ENCODE peak calls at places on chromosomes 2 and 18, in nine cellular contexts. One of them, this sample, is unnamed.

GRCh38 chr18:58005036-58005435 is 39.0 kb upstream of the NEDD4L start:
- DNase-seq in right lobe of liver: no peak
- DNase-seq in A549: no peak
- DNase-seq in heart left ventricle: no peak
- DNase-seq in PC-3: peak
- DNase-seq in brain microvascular endothelial cell: peak
- DNase-seq in upper lobe of right lung: no peak
- DNase-seq in GM23338: no peak
- DNase-seq in prostate gland: no peak
- DNase-seq in this sample: no peak

GRCh38 chr2:174062934-174063333 is 97.8 kb upstream of the SP3 start:
- DNase-seq in right lobe of liver: no peak
- DNase-seq in A549: no peak
- DNase-seq in heart left ventricle: no peak
- DNase-seq in PC-3: no peak
- DNase-seq in brain microvascular endothelial cell: no peak
- DNase-seq in upper lobe of right lung: no peak
- DNase-seq in GM23338: no peak
- DNase-seq in prostate gland: no peak
- DNase-seq in this sample: no peak

GRCh38 chr2:72293620-72294019 is 146.0 kb upstream of the CYP26B1 start:
- DNase-seq in right lobe of liver: no peak
- DNase-seq in A549: no peak
- DNase-seq in heart left ventricle: no peak
- DNase-seq in PC-3: peak
- DNase-seq in brain microvascular endothelial cell: no peak
- DNase-seq in upper lobe of right lung: no peak
- DNase-seq in GM23338: no peak
- DNase-seq in prostate gland: no peak
- DNase-seq in this sample: no peak

GRCh38 chr18:76805221-76805620 is 17.1 kb upstream of the ZNF236 start:
- DNase-seq in right lobe of liver: no peak
- DNase-seq in A549: no peak
- DNase-seq in heart left ventricle: no peak
- DNase-seq in PC-3: peak
- DNase-seq in brain microvascular endothelial cell: peak
- DNase-seq in upper lobe of right lung: no peak
- DNase-seq in GM23338: no peak
- DNase-seq in prostate gland: no peak
- DNase-seq in this sample: no peak

GRCh38 chr18:55351980-55352714 is 235.8 kb downstream of the TCF4 start:
- DNase-seq in right lobe of liver: no peak
- DNase-seq in A549: no peak
- DNase-seq in heart left ventricle: no peak
- DNase-seq in PC-3: no peak
- DNase-seq in brain microvascular endothelial cell: no peak
- DNase-seq in upper lobe of right lung: no peak
- DNase-seq in GM23338: peak
- DNase-seq in prostate gland: no peak
- DNase-seq in this sample: peak

GRCh38 chr2:101197814-101198213 is 46.6 kb upstream of the TBC1D8 start:
- DNase-seq in right lobe of liver: no peak
- DNase-seq in A549: no peak
- DNase-seq in heart left ventricle: no peak
- DNase-seq in PC-3: no peak
- DNase-seq in brain microvascular endothelial cell: no peak
- DNase-seq in upper lobe of right lung: no peak
- DNase-seq in GM23338: no peak
- DNase-seq in prostate gland: no peak
- DNase-seq in this sample: no peak

GRCh38 chr18:56458770-56459450 is 179.5 kb downstream of the TXNL1 start:
- DNase-seq in right lobe of liver: no peak
- DNase-seq in A549: no peak
- DNase-seq in heart left ventricle: no peak
- DNase-seq in PC-3: no peak
- DNase-seq in brain microvascular endothelial cell: no peak
- DNase-seq in upper lobe of right lung: no peak
- DNase-seq in GM23338: no peak
- DNase-seq in prostate gland: no peak
- DNase-seq in this sample: no peak

GRCh38 chr2:157236404-157236803 is 21.1 kb upstream of the GALNT5 start:
- DNase-seq in right lobe of liver: no peak
- DNase-seq in A549: no peak
- DNase-seq in heart left ventricle: no peak
- DNase-seq in PC-3: no peak
- DNase-seq in brain microvascular endothelial cell: no peak
- DNase-seq in upper lobe of right lung: no peak
- DNase-seq in GM23338: no peak
- DNase-seq in prostate gland: peak
- DNase-seq in this sample: no peak

GRCh38 chr18:44857744-44858143 is 177.1 kb downstream of the SETBP1 start:
- DNase-seq in right lobe of liver: no peak
- DNase-seq in A549: no peak
- DNase-seq in heart left ventricle: no peak
- DNase-seq in PC-3: no peak
- DNase-seq in brain microvascular endothelial cell: no peak
- DNase-seq in upper lobe of right lung: no peak
- DNase-seq in GM23338: no peak
- DNase-seq in prostate gland: no peak
- DNase-seq in this sample: no peak

GRCh38 chr2:86622409-86622877 is 1.2 kb downstream of the RNF103 start:
- DNase-seq in right lobe of liver: peak
- DNase-seq in A549: no peak
- DNase-seq in heart left ventricle: no peak
- DNase-seq in PC-3: peak
- DNase-seq in brain microvascular endothelial cell: no peak
- DNase-seq in upper lobe of right lung: peak
- DNase-seq in GM23338: peak
- DNase-seq in prostate gland: peak
- DNase-seq in this sample: peak

GRCh38 chr2:20247084-20247483 is 22.2 kb upstream of the SDC1 start:
- DNase-seq in right lobe of liver: no peak
- DNase-seq in A549: no peak
- DNase-seq in heart left ventricle: no peak
- DNase-seq in PC-3: no peak
- DNase-seq in brain microvascular endothelial cell: no peak
- DNase-seq in upper lobe of right lung: no peak
- DNase-seq in GM23338: no peak
- DNase-seq in prostate gland: no peak
- DNase-seq in this sample: no peak

DNA sequence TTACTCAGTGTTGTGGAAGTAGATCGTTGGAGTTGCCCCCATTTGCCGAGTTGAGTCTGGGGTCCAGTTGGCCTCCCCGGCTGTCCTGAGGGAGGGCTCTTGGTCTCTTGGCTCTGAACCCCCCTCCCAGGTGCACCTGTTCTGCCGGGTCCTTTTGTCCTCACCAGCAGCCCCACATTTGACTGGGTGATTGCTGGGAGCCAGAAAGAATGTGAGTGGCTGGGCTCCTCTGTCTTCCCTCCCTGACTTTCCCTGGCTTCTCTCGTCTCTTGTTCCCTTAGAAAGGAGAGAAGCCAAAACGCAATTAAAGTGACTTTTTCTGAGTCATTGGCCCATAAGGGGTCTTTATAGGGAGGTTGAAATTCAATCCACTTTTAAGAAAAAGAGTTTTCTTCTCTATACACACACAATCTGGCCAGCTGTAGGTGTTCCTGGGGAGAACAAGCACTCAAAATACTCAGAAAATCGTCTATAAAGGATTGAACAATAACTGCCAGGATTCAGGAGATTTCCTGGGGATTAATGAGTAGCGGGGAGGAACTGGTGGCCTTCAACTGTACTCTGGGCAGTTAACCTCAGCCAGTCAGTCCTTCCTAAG is 131.0 kb downstream of the TMEM182 start:
- DNase-seq in right lobe of liver: no peak
- DNase-seq in A549: no peak
- DNase-seq in heart left ventricle: no peak
- DNase-seq in PC-3: no peak
- DNase-seq in brain microvascular endothelial cell: no peak
- DNase-seq in upper lobe of right lung: no peak
- DNase-seq in GM23338: peak
- DNase-seq in prostate gland: no peak
- DNase-seq in this sample: no peak
- H3K27ac ChIP-seq in right lobe of liver: no peak
- H3K27ac ChIP-seq in A549: no peak
- H3K27ac ChIP-seq in heart left ventricle: no peak
- H3K27ac ChIP-seq in PC-3: no peak
- H3K27ac ChIP-seq in brain microvascular endothelial cell: no peak
- H3K27ac ChIP-seq in upper lobe of right lung: no peak
- H3K27ac ChIP-seq in GM23338: no peak
- H3K27ac ChIP-seq in prostate gland: no peak
- H3K27ac ChIP-seq in this sample: no peak

DNA sequence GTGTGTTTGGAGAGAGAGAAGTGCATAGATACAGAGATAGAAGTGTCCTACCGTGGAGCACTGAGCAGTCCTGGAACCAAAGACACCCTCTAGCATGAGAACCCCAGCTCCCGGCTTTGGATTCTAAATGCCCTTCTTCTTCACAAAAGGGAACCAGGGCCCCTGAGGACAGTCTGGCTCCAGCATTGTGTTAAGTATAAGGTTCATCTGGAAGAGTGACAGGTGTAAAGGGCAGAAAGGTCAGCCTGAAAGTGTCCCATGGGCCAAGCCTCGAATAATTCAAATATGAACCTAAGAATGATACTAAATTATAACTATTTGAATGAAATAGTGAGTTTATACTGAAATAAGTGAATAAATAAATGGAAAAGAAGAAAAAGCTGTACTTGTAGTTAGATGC is 109.7 kb downstream of the SNTG2 start:
- DNase-seq in right lobe of liver: no peak
- DNase-seq in A549: no peak
- DNase-seq in heart left ventricle: no peak
- DNase-seq in PC-3: no peak
- DNase-seq in brain microvascular endothelial cell: no peak
- DNase-seq in upper lobe of right lung: no peak
- DNase-seq in GM23338: no peak
- DNase-seq in prostate gland: no peak
- DNase-seq in this sample: no peak
- H3K27ac ChIP-seq in right lobe of liver: no peak
- H3K27ac ChIP-seq in A549: no peak
- H3K27ac ChIP-seq in heart left ventricle: no peak
- H3K27ac ChIP-seq in PC-3: no peak
- H3K27ac ChIP-seq in brain microvascular endothelial cell: no peak
- H3K27ac ChIP-seq in upper lobe of right lung: no peak
- H3K27ac ChIP-seq in GM23338: no peak
- H3K27ac ChIP-seq in prostate gland: no peak
- H3K27ac ChIP-seq in this sample: no peak

DNA sequence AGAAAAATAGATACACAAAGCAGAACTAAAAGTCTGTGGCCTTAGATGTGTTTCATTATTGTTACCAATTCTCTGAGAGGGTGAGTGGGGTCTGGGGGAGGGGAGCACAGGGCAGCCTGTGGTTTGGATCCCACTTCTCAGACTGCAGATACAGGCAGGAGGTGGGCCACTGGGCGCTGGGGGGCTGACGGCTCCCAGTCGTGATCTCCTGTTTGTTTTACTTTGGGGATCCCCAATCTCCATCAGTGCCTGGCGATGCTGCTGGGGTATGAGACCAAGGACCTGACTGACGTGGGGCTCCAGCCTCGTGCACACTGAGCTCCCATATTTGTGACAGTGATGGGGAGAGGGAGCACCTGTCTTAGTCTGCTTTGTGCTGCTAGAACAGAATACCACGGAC is 54.9 kb downstream of the EDAR start:
- DNase-seq in right lobe of liver: no peak
- DNase-seq in A549: no peak
- DNase-seq in heart left ventricle: no peak
- DNase-seq in PC-3: no peak
- DNase-seq in brain microvascular endothelial cell: no peak
- DNase-seq in upper lobe of right lung: no peak
- DNase-seq in GM23338: no peak
- DNase-seq in prostate gland: no peak
- DNase-seq in this sample: no peak
- H3K27ac ChIP-seq in right lobe of liver: no peak
- H3K27ac ChIP-seq in A549: no peak
- H3K27ac ChIP-seq in heart left ventricle: no peak
- H3K27ac ChIP-seq in PC-3: no peak
- H3K27ac ChIP-seq in brain microvascular endothelial cell: no peak
- H3K27ac ChIP-seq in upper lobe of right lung: no peak
- H3K27ac ChIP-seq in GM23338: no peak
- H3K27ac ChIP-seq in prostate gland: no peak
- H3K27ac ChIP-seq in this sample: no peak

GRCh38 chr2:38666578-38666926 is 638 bp downstream of the GALM start:
- DNase-seq in right lobe of liver: peak
- DNase-seq in A549: no peak
- DNase-seq in heart left ventricle: no peak
- DNase-seq in PC-3: peak
- DNase-seq in brain microvascular endothelial cell: no peak
- DNase-seq in upper lobe of right lung: no peak
- DNase-seq in GM23338: peak
- DNase-seq in prostate gland: no peak
- DNase-seq in this sample: no peak
- H3K27ac ChIP-seq in right lobe of liver: peak
- H3K27ac ChIP-seq in A549: peak
- H3K27ac ChIP-seq in heart left ventricle: peak
- H3K27ac ChIP-seq in PC-3: peak
- H3K27ac ChIP-seq in brain microvascular endothelial cell: no peak
- H3K27ac ChIP-seq in upper lobe of right lung: peak
- H3K27ac ChIP-seq in GM23338: no peak
- H3K27ac ChIP-seq in prostate gland: peak
- H3K27ac ChIP-seq in this sample: no peak

GRCh38 chr2:201215963-201216362 is 33.0 kb downstream of the CASP10 start:
- DNase-seq in right lobe of liver: no peak
- DNase-seq in A549: no peak
- DNase-seq in heart left ventricle: no peak
- DNase-seq in PC-3: no peak
- DNase-seq in brain microvascular endothelial cell: no peak
- DNase-seq in upper lobe of right lung: no peak
- DNase-seq in GM23338: no peak
- DNase-seq in prostate gland: no peak
- DNase-seq in this sample: no peak

GRCh38 chr2:201216918-201217317 is 34.0 kb downstream of the CASP10 start:
- DNase-seq in right lobe of liver: no peak
- DNase-seq in A549: no peak
- DNase-seq in heart left ventricle: no peak
- DNase-seq in PC-3: no peak
- DNase-seq in brain microvascular endothelial cell: no peak
- DNase-seq in upper lobe of right lung: no peak
- DNase-seq in GM23338: no peak
- DNase-seq in prostate gland: no peak
- DNase-seq in this sample: no peak

GRCh38 chr2:201218780-201219179 is 35.8 kb downstream of the CASP10 start:
- DNase-seq in right lobe of liver: no peak
- DNase-seq in A549: no peak
- DNase-seq in heart left ventricle: no peak
- DNase-seq in PC-3: peak
- DNase-seq in brain microvascular endothelial cell: peak
- DNase-seq in upper lobe of right lung: no peak
- DNase-seq in GM23338: no peak
- DNase-seq in prostate gland: no peak
- DNase-seq in this sample: no peak

GRCh38 chr2:201220102-201220570 is 37.2 kb downstream of the CASP10 start:
- DNase-seq in right lobe of liver: no peak
- DNase-seq in A549: no peak
- DNase-seq in heart left ventricle: no peak
- DNase-seq in PC-3: no peak
- DNase-seq in brain microvascular endothelial cell: no peak
- DNase-seq in upper lobe of right lung: no peak
- DNase-seq in GM23338: peak
- DNase-seq in prostate gland: peak
- DNase-seq in this sample: no peak

GRCh38 chr2:201219328-201220096 is 36.6 kb downstream of the CASP10 start:
- DNase-seq in right lobe of liver: no peak
- DNase-seq in A549: no peak
- DNase-seq in heart left ventricle: no peak
- DNase-seq in PC-3: peak
- DNase-seq in brain microvascular endothelial cell: no peak
- DNase-seq in upper lobe of right lung: no peak
- DNase-seq in GM23338: no peak
- DNase-seq in prostate gland: no peak
- DNase-seq in this sample: no peak
- H3K27ac ChIP-seq in right lobe of liver: no peak
- H3K27ac ChIP-seq in A549: no peak
- H3K27ac ChIP-seq in heart left ventricle: peak
- H3K27ac ChIP-seq in PC-3: no peak
- H3K27ac ChIP-seq in brain microvascular endothelial cell: no peak
- H3K27ac ChIP-seq in upper lobe of right lung: peak
- H3K27ac ChIP-seq in GM23338: no peak
- H3K27ac ChIP-seq in prostate gland: peak
- H3K27ac ChIP-seq in this sample: no peak

This sample was measured in caudate nucleus.